ENCODE peak calls at places on chromosomes 16 and 17, in four cellular contexts. T, N, C and W are unnamed samples. For H3K4me1, the result is how much of the 10 kb centered on the place peaks cover.

GRCh38 chr17:61809816-61810392 is 53.4 kb downstream of the BRIP1 start:
- DNase-seq in T (no peak), C (no peak), N (no peak), W (no peak)

GRCh38 chr16:67552476-67552875 is 9.8 kb upstream of the CTCF start:
- DNase-seq in C (no peak), N (no peak), T (no peak), W (no peak)

GRCh38 chr16:57087003-57087402 is 5.4 kb upstream of the CPNE2 start:
- DNase-seq in T (no peak), N (no peak), C (no peak), W (no peak)

GRCh38 chr16:48546774-48547173 is 63.2 kb downstream of the N4BP1 start:
- DNase-seq in C (no peak), N (no peak), T (no peak), W (no peak)

GRCh38 chr16:9820481-9821246 is 361.6 kb downstream of the GRIN2A start:
- DNase-seq in C (no peak), T (peak), N (no peak), W (no peak)

GRCh38 chr16:73166394-73166971 is 118.6 kb upstream of the ZFHX3 start:
- DNase-seq in N (no peak), C (no peak), T (no peak), W (no peak)

GRCh38 chr16:75621170-75621477 is 2.0 kb downstream of the ADAT1 start:
- DNase-seq in N (no peak), T (no peak), C (peak), W (no peak)

GRCh38 chr16:46688101-46688656 is 799 bp downstream of the VPS35 start:
- DNase-seq in C (no peak), N (no peak), T (no peak), W (no peak)

GRCh38 chr17:73042809-73043685 is 49.4 kb downstream of the SLC39A11 start:
- DNase-seq in C (no peak), T (no peak), N (no peak), W (peak)

GRCh38 chr17:57946798-57947358 is 8.3 kb downstream of the CUEDC1 start:
- DNase-seq in C (peak), N (peak), T (no peak), W (no peak)

GRCh38 chr16:87439926-87440325 is 47.8 kb downstream of the MAP1LC3B start:
- DNase-seq in C (no peak), T (no peak), N (no peak), W (no peak)

GRCh38 chr17:61392679-61393078 is 7.0 kb upstream of the TBX2 start:
- DNase-seq in C (no peak), T (no peak), N (no peak), W (no peak)

GRCh38 chr17:49104511-49105074 is 28.0 kb upstream of the B4GALNT2 start:
- DNase-seq in C (no peak), T (no peak), N (no peak), W (no peak)

GRCh38 chr16:2816751-2817495 is at the start of gene PRSS21:
- DNase-seq in T (no peak), C (peak), N (no peak), W (no peak)
- H3K4me3 ChIP-seq in T (no peak), C (no peak), N (no peak), W (no peak)

GRCh38 chr17:46074540-46074939 is 75.5 kb downstream of the STH start:
- DNase-seq in C (no peak), N (no peak), T (no peak), W (no peak)
- H3K4me1 ChIP-seq in C (under half), N (under half), T (under half), W (under half)

DNA sequence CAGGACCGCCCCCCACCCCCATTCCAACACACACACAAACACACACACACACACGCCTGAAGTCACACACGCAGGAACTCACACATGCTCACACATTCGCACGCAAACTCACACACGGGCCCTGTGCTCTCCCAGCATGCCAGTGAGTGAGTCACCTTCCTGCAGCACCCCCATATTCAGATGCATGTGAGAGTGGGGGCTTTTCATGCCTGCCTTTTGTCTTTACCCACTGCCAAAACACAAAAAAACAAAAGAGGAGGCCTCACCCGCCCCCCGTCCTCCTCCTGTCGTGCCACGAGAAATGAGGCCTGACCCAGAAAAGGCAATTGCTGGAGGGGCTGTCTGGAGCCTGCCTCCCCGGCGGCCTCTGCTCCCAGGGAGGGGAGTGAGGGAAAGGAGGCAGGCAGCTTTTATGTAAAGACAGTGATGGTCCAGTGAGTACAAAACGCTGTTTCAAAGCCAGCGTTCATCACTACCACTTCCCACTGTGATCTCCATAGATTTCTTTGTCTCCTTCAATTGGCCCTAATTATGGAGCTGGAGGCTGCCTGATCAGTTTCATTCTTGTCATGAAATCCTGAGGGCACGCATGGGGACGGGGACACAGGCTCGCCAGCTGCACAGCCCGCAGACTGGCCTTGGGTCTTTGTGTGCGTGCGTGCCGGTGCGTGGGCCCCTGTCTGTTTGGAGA is 29.5 kb upstream of the GSE1 start:
- DNase-seq in C (no peak), N (no peak), T (no peak), W (peak)
- H3K4me3 ChIP-seq in C (no peak), N (no peak), T (no peak), W (no peak)

GRCh38 chr17:64500487-64500859 is 3.6 kb upstream of the POLG2 start:
- DNase-seq in C (peak), T (no peak), N (no peak), W (no peak)
- H3K4me1 ChIP-seq in C (half or more), T (under half), N (half or more), W (under half)

DNA sequence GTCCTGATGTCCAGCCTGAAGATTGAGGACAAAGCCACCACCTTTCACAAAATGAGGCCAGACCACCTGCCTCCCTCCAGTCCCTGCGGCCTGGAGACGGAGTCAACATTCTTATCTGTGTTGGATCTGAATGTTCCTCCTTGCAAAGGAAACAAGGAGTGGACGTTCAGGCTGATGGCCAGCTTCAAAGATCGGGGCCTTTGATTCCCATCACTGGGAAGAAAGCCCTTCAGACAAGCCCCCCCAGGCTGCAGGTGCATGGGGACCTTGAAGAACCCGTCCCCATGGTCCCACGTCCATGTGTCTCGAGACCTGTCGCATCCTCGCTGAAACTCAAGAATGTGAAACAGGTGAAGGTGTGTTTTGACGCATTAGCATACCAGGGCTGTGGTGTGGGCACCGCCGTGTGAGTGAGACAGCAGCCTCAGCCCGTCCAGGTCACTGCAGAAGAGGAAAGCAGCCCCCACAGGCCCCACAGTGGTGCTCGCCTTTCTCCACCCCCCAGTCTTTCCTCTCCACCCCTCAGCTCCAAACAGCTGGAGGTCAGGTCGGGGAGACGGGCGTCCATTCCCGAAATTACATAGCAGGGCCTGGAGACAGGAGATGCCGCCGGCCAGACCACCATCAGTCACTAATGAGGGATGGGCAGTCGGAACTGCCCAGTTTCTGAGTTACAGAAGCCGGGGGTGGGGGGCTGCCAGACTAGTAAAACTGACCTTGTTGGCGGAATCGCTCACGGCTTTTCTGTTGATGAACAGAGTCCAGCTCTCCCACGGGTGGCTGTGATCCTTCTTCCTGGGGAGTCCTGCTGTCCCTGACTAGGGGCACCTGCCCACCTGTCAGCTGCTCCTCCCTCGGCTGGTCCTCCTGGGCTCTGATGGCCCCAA is 877 bp upstream of the CSNK1D start:
- DNase-seq in T (no peak), C (no peak), N (no peak), W (no peak)
- H3K4me3 ChIP-seq in T (peak), C (no peak), N (peak), W (peak)

DNA sequence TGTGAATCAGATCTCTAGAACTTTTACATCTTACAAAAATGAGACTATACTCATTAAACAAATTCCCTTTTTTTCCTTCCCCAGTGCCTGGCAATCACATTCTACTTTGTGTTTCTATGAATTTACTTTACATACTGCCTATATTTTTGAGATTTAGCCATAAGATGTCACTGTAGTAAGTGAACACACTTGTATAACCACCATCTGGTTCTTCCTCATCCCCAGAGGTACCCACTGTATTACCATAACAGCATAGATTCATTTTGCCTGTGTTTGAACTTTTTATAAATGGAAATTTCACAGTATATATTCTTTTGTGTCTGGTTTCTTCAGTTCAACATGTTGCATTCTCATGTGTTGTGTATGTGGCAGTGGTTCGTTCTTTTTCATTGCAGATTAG is 15.8 kb downstream of the CYB5B start:
- DNase-seq in C (no peak), N (no peak), T (no peak), W (no peak)
- H3K4me1 ChIP-seq in C (under half), N (under half), T (under half), W (under half)

GRCh38 chr17:2059837-2060658 is 5.1 kb downstream of the HIC1 start:
- DNase-seq in N (no peak), T (no peak), C (no peak), W (no peak)

GRCh38 chr17:2059125-2059836 is 4.4 kb downstream of the HIC1 start:
- DNase-seq in T (no peak), N (no peak), C (no peak), W (no peak)

GRCh38 chr17:2062571-2063183 is 7.8 kb downstream of the HIC1 start:
- DNase-seq in C (no peak), T (no peak), N (no peak), W (no peak)

GRCh38 chr17:2061441-2061797 is 6.5 kb downstream of the HIC1 start:
- DNase-seq in C (no peak), T (no peak), N (no peak), W (no peak)

DNA sequence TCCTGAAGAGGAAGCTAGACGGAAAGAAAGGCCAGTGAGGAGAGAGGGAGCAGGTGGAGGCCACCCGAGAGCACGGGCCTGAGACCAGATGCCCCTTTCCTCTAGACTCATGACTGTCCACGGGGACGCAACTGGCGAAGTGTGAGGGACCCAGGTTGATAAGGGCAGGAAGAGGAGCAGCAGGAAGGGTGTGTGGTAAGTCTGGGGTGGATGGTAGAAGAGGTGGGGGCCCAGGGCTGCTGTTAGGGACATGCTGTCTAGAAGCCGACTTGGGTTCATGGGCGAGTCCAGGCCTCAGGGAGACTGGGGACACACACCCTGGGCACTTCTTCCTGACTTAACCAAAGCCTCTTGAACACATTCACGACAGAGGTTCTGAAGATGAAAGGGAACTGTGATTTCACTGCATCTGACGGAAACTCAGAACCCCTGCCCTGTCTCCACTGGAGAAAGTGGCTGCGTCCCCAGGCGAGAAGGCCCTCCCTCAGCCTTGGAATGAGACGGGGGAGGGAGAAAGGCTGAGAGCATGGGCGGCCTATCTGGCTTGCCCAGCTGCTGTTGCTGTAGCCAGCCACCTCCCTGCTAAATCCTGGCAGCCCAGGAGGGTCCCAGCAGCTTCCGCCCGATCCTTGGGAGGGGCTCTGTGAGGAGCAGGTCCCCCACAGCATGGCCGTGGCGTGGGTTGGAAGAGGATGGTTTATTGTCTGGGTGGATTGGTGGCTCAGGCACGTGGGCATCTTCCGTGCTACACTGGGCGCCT is 6.0 kb downstream of the HIC1 start:
- DNase-seq in T (no peak), C (no peak), N (no peak), W (no peak)
- H3K4me3 ChIP-seq in T (no peak), C (no peak), N (peak), W (no peak)

GRCh38 chr17:33292981-33293867 is at the start of gene ASIC2:
- DNase-seq in N (no peak), C (no peak), T (no peak), W (peak)
- H3K4me1 ChIP-seq in N (under half), C (under half), T (under half), W (under half)